ENCODE peak calls at places on chromosomes 2 and 18, in six cellular contexts. K, U, D, T, V and W are unnamed samples.

GRCh38 chr2:32825291-32825712 is 121.5 kb upstream of the LTBP1 start:
- DNase-seq in D (no peak), U (peak), T (peak), K (peak), V (no peak), W (no peak)

GRCh38 chr18:79522451-79523220 is 126.9 kb downstream of the NFATC1 start:
- DNase-seq in D (no peak), V (no peak), K (peak), T (no peak), U (no peak), W (no peak)

GRCh38 chr18:75854174-75854573 is 426.7 kb upstream of the SMIM21 start:
- DNase-seq in V (no peak), U (no peak), T (no peak), D (peak), K (no peak), W (no peak)

GRCh38 chr18:77065221-77065981 is 67.2 kb downstream of the MBP start:
- DNase-seq in K (no peak), T (peak), D (peak), V (no peak), U (peak), W (no peak)

GRCh38 chr2:157246212-157247067 is 11.1 kb upstream of the GALNT5 start:
- DNase-seq in D (peak), U (peak), T (peak), V (no peak), K (no peak), W (no peak)

GRCh38 chr2:152336854-152337510 is 2.0 kb downstream of the FMNL2 start:
- DNase-seq in U (peak), V (no peak), D (peak), K (peak), T (peak), W (peak)

GRCh38 chr18:61820842-61821241 is 72.0 kb downstream of the RNF152 start:
- DNase-seq in T (peak), D (no peak), U (no peak), K (no peak), V (no peak), W (no peak)

GRCh38 chr2:70385966-70386595 is 84.2 kb upstream of the FAM136A start:
- DNase-seq in U (no peak), D (no peak), T (no peak), V (no peak), K (no peak), W (no peak)

GRCh38 chr2:94763318-94763717 is 107.9 kb upstream of the TEKT4 start:
- DNase-seq in U (no peak), V (no peak), K (no peak), T (no peak), D (no peak), W (no peak)

GRCh38 chr2:70828914-70829824 is 6.4 kb downstream of the CD207 start:
- DNase-seq in V (no peak), K (no peak), D (no peak), T (no peak), U (no peak), W (no peak)

GRCh38 chr2:51291762-51292370 is 259.9 kb upstream of the NRXN1 start:
- DNase-seq in D (no peak), K (no peak), V (no peak), U (no peak), T (no peak), W (no peak)

GRCh38 chr2:70570041-70570661 is 16.5 kb upstream of the TGFA start:
- DNase-seq in T (peak), U (peak), K (no peak), D (peak), V (peak), W (no peak)

GRCh38 chr2:216006164-216006663 is 7.1 kb downstream of the MREG start:
- DNase-seq in D (peak), V (no peak), T (peak), K (no peak), U (no peak), W (no peak)

GRCh38 chr2:95728878-95729511 is 137.2 kb downstream of the TRIM43 start:
- DNase-seq in K (peak), T (peak), V (peak), U (no peak), D (peak), W (peak)

GRCh38 chr2:10584843-10585475 is 104.8 kb downstream of the NOL10 start:
- DNase-seq in U (peak), K (no peak), D (peak), V (no peak), T (peak), W (no peak)

GRCh38 chr2:51505533-51505932 is 473.6 kb upstream of the NRXN1 start:
- DNase-seq in T (no peak), K (no peak), V (no peak), U (no peak), D (peak), W (no peak)

GRCh38 chr2:215771241-215771640 is 242.1 kb downstream of the MREG start:
- DNase-seq in U (no peak), V (no peak), K (no peak), T (no peak), D (no peak), W (no peak)

GRCh38 chr2:240797914-240798313 is 22.1 kb downstream of the KIF1A start:
- DNase-seq in V (no peak), K (no peak), D (no peak), U (no peak), T (no peak), W (no peak)

GRCh38 chr2:27291865-27292264 is 9.6 kb downstream of the TRIM54 start:
- DNase-seq in U (no peak), D (peak), T (peak), K (no peak), V (no peak), W (no peak)
- TF ChIP-seq CTCF in U (peak), D (peak), T (no peak), K (no peak), V (no peak), W (no peak)

GRCh38 chr2:166609183-166609959 is 115.3 kb upstream of the SCN7A start:
- DNase-seq in U (peak), D (no peak), K (no peak), V (no peak), T (no peak), W (no peak)
- TF ChIP-seq CTCF in U (no peak), D (no peak), K (no peak), V (no peak), T (no peak), W (no peak)

DNA sequence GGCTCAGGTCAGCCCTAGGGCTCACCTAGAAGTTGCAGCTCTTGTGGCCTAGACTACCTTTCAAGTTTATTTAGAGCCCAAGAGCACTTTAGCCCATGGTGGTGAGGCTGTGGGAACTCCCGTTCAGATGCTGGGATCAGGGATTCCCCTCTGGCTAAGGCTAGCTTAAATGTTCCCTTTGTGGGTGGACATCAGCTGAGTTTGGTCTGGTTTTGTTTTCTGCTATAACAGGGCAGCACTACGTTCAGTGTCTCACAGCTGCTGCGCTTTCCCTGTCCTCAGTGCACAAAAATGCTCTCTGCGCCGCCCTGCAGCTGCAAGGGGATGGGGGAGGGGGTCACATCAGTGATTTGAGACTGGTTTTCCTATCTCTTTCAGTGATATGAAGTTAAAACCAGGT is 170.5 kb upstream of the KCNJ3 start:
- DNase-seq in T (no peak), K (no peak), U (no peak), D (no peak), V (no peak), W (no peak)
- TF ChIP-seq CTCF in T (no peak), K (no peak), U (no peak), D (no peak), V (no peak), W (no peak)

DNA sequence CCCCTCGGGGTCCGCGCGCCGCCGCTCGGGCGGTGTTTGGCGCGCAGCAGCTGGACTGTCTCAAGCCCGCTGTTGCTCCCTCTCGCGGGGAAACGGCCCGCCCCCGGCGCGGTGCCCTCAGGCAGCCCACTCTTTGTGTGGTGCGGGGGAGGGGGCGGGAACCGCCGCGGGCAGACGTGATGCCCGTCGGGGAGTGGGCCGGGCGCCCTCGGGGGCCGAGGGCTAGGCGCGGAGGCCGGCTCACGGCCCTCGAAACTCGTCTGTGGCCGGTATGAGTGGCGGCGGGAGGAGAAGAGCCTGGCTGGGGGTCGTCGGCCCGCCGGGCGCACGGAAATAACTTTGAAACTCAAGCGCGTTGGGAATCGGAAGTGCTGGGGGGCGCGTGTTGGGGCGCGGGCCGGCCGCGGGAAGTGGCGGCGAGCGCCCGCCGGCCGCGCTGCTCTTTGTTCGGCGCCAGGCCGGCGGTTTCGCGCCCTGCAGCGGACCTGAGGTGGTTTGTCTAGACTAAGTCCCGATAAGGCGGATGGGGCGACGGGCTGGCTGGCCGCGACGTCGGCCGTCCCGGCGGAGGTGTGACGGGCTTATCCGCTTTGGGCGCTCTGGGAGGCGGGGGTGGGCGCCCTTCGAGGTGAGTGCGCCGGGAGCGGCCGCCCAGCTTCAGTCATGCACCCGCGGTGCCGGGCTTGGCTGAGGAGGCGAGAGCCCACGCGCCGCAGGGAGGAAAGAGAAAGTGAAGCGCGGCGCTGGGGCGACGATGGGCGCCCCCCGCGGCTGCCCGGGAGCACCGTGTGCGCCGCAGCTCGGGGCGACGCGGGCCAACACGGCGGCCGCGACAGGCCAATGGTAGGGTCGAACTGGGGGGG is 679 bp downstream of the PTMA start:
- DNase-seq in U (peak), K (peak), V (no peak), T (peak), D (peak), W (peak)
- TF ChIP-seq CTCF in U (peak), K (no peak), V (no peak), T (peak), D (peak), W (no peak)

GRCh38 chr2:25856377-25856776 is 21.9 kb downstream of the ASXL2 start:
- DNase-seq in V (no peak), K (no peak), T (no peak), U (no peak), D (no peak), W (no peak)
- TF ChIP-seq CTCF in V (no peak), K (no peak), T (no peak), U (no peak), D (peak), W (no peak)

DNA sequence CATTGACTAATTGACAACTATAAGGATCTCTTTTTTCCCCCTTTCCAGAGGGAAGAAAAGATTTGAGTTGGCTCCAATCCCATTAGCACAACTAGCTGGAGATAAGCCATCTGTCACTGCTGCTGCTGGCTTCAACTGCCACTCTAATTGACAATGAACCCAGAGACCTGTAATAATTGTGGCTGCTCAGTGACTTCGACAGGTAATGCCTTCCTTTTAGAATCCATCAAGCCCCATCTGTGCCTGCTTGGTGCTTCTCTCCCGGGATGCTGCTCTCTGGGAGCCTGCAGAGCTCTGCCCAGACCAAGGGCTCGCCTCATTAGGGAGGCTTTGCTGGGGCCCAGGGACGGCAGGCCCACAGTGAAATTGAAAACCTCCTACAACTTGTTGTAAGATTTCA is 376.7 kb upstream of the SOX11 start:
- DNase-seq in U (no peak), K (no peak), T (no peak), D (no peak), V (no peak), W (no peak)
- TF ChIP-seq CTCF in U (no peak), K (no peak), T (no peak), D (no peak), V (no peak), W (no peak)

GRCh38 chr18:36034299-36034895 is 33.0 kb downstream of the RPRD1A start:
- DNase-seq in D (no peak), K (no peak), V (no peak), U (no peak), T (no peak), W (no peak)
- TF ChIP-seq CTCF in D (no peak), K (no peak), V (no peak), U (no peak), T (no peak), W (no peak)